ENCODE peak calls at places on chromosomes 6 and 20, in ten cellular contexts. O is brain microvascular endothelial cell, B is cardiac muscle cell, X is breast epithelium, J is heart right ventricle, M is sigmoid colon, N is SK-N-SH, R is IMR-90, A is HL-60, V is fibroblast of lung. K is an unnamed sample.

GRCh38 chr6:133923938-133924593 is 29.0 kb upstream of the TBPL1 start:
- DNase-seq in O (peak), B (peak), X (peak), J (peak), M (peak), N (peak), R (peak), A (no peak), V (peak), K (peak)

GRCh38 chr6:152496731-152497130 is 140.4 kb downstream of the SYNE1 start:
- DNase-seq in O (no peak), B (no peak), X (no peak), J (no peak), M (no peak), N (no peak), R (no peak), A (no peak), V (no peak), K (no peak)

GRCh38 chr6:148328876-148329567 is 13.6 kb upstream of the SASH1 start:
- DNase-seq in O (no peak), B (no peak), X (no peak), J (no peak), M (no peak), N (no peak), R (no peak), A (no peak), V (peak), K (no peak)

GRCh38 chr6:93418448-93419303 is 683 bp downstream of the EPHA7 start:
- DNase-seq in O (peak), B (peak), X (no peak), J (peak), M (peak), N (peak), R (no peak), A (no peak), V (peak), K (peak)

GRCh38 chr6:77173472-77174074 is 289.7 kb downstream of the HTR1B start:
- DNase-seq in O (no peak), B (peak), X (no peak), J (no peak), M (no peak), N (peak), R (peak), A (no peak), V (no peak), K (no peak)

GRCh38 chr6:168626046-168626445 is 185.1 kb downstream of the SMOC2 start:
- DNase-seq in O (no peak), B (no peak), X (no peak), J (no peak), M (peak), N (no peak), R (no peak), A (no peak), V (no peak), K (no peak)

GRCh38 chr6:80520195-80520594 is 413.7 kb downstream of the BCKDHB start:
- DNase-seq in O (no peak), B (no peak), X (no peak), J (no peak), M (no peak), N (no peak), R (peak), A (no peak), V (peak), K (no peak)

GRCh38 chr6:38579010-38579628 is 60.6 kb downstream of the BTBD9 start:
- DNase-seq in O (no peak), B (no peak), X (no peak), J (no peak), M (no peak), N (no peak), R (peak), A (no peak), V (no peak), K (no peak)

GRCh38 chr6:47737406-47737805 is 39.0 kb downstream of the ADGRF4 start:
- DNase-seq in O (no peak), B (no peak), X (no peak), J (peak), M (no peak), N (no peak), R (no peak), A (no peak), V (peak), K (no peak)

GRCh38 chr20:24577271-24577909 is 108.0 kb downstream of the SYNDIG1 start:
- DNase-seq in O (no peak), B (peak), X (no peak), J (no peak), M (no peak), N (no peak), R (no peak), A (no peak), V (no peak), K (no peak)

GRCh38 chr6:167706313-167707109 is 120.2 kb upstream of the AFDN start:
- DNase-seq in O (no peak), B (no peak), X (no peak), J (no peak), M (no peak), N (no peak), R (no peak), A (peak), V (no peak), K (no peak)

GRCh38 chr20:62409935-62410741 is 3.1 kb upstream of the CABLES2 start:
- DNase-seq in O (no peak), B (peak), X (peak), J (peak), M (peak), N (peak), R (no peak), A (no peak), V (peak), K (peak)

GRCh38 chr6:13814938-13815575 is 700 bp upstream of the MCUR1 start:
- DNase-seq in O (no peak), B (peak), X (no peak), J (no peak), M (no peak), N (no peak), R (no peak), A (no peak), V (no peak), K (no peak)

GRCh38 chr6:29827579-29828470 is at the start of gene HLA-G:
- DNase-seq in O (no peak), B (peak), X (no peak), J (no peak), M (no peak), N (no peak), R (no peak), A (no peak), V (no peak), K (no peak)

GRCh38 chr6:149060985-149061760 is 256.3 kb upstream of the TAB2 start:
- DNase-seq in O (peak), B (no peak), X (no peak), J (peak), M (no peak), N (peak), R (peak), A (no peak), V (peak), K (peak)

GRCh38 chr20:59153355-59153681 is 10.3 kb upstream of the ZNF831 start:
- DNase-seq in O (no peak), B (no peak), X (peak), J (peak), M (peak), N (no peak), R (no peak), A (no peak), V (no peak), K (no peak)

GRCh38 chr20:43954704-43955243 is 40.1 kb downstream of the TOX2 start:
- DNase-seq in O (no peak), B (no peak), X (no peak), J (no peak), M (no peak), N (no peak), R (no peak), A (no peak), V (no peak), K (no peak)

GRCh38 chr6:3443221-3443515 is 13.7 kb downstream of the SLC22A23 start:
- DNase-seq in O (no peak), B (no peak), X (no peak), J (no peak), M (no peak), N (no peak), R (no peak), A (no peak), V (no peak), K (no peak)

GRCh38 chr6:31402324-31403282 is 792 bp upstream of the MICA start:
- DNase-seq in O (peak), B (no peak), X (peak), J (peak), M (peak), N (no peak), R (no peak), A (no peak), V (peak), K (peak)

GRCh38 chr20:61842011-61842410 is 223.7 kb downstream of the TAF4 start:
- DNase-seq in O (no peak), B (peak), X (no peak), J (no peak), M (no peak), N (peak), R (no peak), A (no peak), V (no peak), K (no peak)

GRCh38 chr6:87393026-87393622 is 14.6 kb upstream of the CFAP206 start:
- DNase-seq in O (peak), B (peak), X (no peak), J (peak), M (no peak), N (peak), R (peak), A (peak), V (peak), K (peak)

GRCh38 chr6:151325075-151326050 is 66.0 kb downstream of the ZBTB2 start:
- DNase-seq in O (peak), B (peak), X (no peak), J (peak), M (peak), N (peak), R (peak), A (no peak), V (peak), K (peak)

GRCh38 chr6:133606833-133607232 is 282.1 kb upstream of the TCF21 start:
- DNase-seq in O (no peak), B (no peak), X (no peak), J (no peak), M (no peak), N (no peak), R (no peak), A (no peak), V (no peak), K (no peak)

GRCh38 chr6:102885165-102885564 is 1491.7 kb downstream of the GRIK2 start:
- DNase-seq in O (no peak), B (no peak), X (no peak), J (no peak), M (no peak), N (no peak), R (no peak), A (no peak), V (no peak), K (no peak)

GRCh38 chr6:113403966-113404575 is 453.1 kb upstream of the MARCKS start:
- DNase-seq in O (no peak), B (no peak), X (no peak), J (no peak), M (no peak), N (no peak), R (no peak), A (no peak), V (no peak), K (no peak)

GRCh38 chr6:48986803-48987202 is 476.2 kb downstream of the MMUT start:
- DNase-seq in O (no peak), B (no peak), X (no peak), J (no peak), M (no peak), N (no peak), R (no peak), A (no peak), V (no peak), K (no peak)

GRCh38 chr20:39019805-39020325 is 57.7 kb downstream of the DHX35 start:
- DNase-seq in O (no peak), B (no peak), X (no peak), J (no peak), M (no peak), N (no peak), R (no peak), A (no peak), V (no peak), K (no peak)

GRCh38 chr20:38840053-38840893 is 34.8 kb downstream of the PPP1R16B start:
- DNase-seq in O (no peak), B (no peak), X (no peak), J (no peak), M (no peak), N (no peak), R (no peak), A (no peak), V (no peak), K (no peak)

GRCh38 chr6:19337103-19337502 is 500.1 kb upstream of the ID4 start:
- DNase-seq in O (no peak), B (no peak), X (no peak), J (no peak), M (no peak), N (no peak), R (no peak), A (no peak), V (peak), K (no peak)

GRCh38 chr20:14956026-14956425 is 618.6 kb upstream of the FLRT3 start:
- DNase-seq in O (no peak), B (no peak), X (no peak), J (no peak), M (no peak), N (no peak), R (no peak), A (no peak), V (no peak), K (no peak)

DNA sequence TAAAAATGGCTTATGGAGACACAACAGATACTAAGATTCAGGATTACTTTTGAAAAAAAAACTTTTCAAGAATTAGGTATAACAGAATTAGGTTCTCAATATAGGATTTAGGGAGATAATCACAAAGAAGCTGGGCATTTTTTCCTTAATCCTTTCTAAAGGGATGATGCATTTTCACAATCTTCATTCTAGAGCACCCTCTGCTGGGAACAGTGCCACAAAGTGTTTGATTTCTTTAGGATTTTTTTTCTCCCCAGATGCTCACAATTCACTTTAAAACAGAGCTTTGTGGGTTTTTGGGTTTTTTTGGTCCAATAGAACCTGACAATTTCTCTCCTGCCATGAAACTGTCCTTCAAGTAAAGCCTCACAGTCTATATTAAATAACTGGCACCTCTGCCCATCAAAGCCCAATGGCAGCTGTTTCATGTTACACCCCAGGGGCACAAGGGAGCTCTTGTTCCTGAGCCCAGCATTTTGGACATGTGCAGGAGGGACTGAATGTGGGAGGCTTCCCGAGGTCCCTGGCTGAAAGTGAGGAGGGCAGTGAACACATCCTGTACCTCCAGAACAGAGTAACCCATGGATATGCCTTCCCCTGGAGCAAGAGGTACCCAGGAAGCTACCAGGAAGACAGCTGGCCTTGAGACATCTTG is 39.7 kb downstream of the PREP start:
- DNase-seq in O (peak), B (peak), X (no peak), J (no peak), M (no peak), N (peak), R (peak), A (no peak), V (peak), K (no peak)
- TF ChIP-seq CTCF in O (peak), B (peak), X (no peak), J (no peak), M (no peak), N (peak), R (peak), A (no peak), V (peak), K (peak)

GRCh38 chr6:156717542-156717941 is 59.6 kb upstream of the ARID1B start:
- DNase-seq in O (no peak), B (no peak), X (no peak), J (no peak), M (no peak), N (no peak), R (no peak), A (no peak), V (no peak), K (no peak)

GRCh38 chr6:156719720-156720563 is 57.2 kb upstream of the ARID1B start:
- DNase-seq in O (peak), B (peak), X (peak), J (peak), M (peak), N (no peak), R (peak), A (peak), V (peak), K (peak)

GRCh38 chr6:156720739-156721714 is 56.2 kb upstream of the ARID1B start:
- DNase-seq in O (peak), B (no peak), X (peak), J (no peak), M (no peak), N (no peak), R (peak), A (no peak), V (no peak), K (peak)

GRCh38 chr6:156718647-156719394 is 58.4 kb upstream of the ARID1B start:
- DNase-seq in O (peak), B (no peak), X (no peak), J (no peak), M (peak), N (no peak), R (peak), A (no peak), V (peak), K (no peak)

GRCh38 chr6:156719395-156719719 is 57.8 kb upstream of the ARID1B start:
- DNase-seq in O (peak), B (no peak), X (no peak), J (no peak), M (no peak), N (no peak), R (no peak), A (no peak), V (no peak), K (no peak)
- H3K27ac ChIP-seq in O (peak), B (no peak), X (peak), J (peak), M (peak), N (no peak), R (no peak), A (peak), V (peak), K (peak)

GRCh38 chr20:4896971-4897497 is 104.3 kb downstream of the SLC23A2 start:
- DNase-seq in O (no peak), B (no peak), X (no peak), J (no peak), M (no peak), N (no peak), R (no peak), A (no peak), V (no peak), K (no peak)
- TF ChIP-seq CTCF in O (no peak), B (no peak), X (no peak), J (no peak), M (no peak), N (no peak), R (no peak), A (peak), V (no peak), K (no peak)

GRCh38 chr6:6766230-6766905 is 177.8 kb downstream of the LY86 start:
- DNase-seq in O (no peak), B (no peak), X (no peak), J (no peak), M (no peak), N (no peak), R (no peak), A (no peak), V (no peak), K (no peak)
- H3K27ac ChIP-seq in O (no peak), B (no peak), X (no peak), J (no peak), M (no peak), N (no peak), R (no peak), A (no peak), V (no peak), K (no peak)

K was measured in RWPE1.